ENCODE peak calls at places on chromosomes 2 and 18, in five cellular contexts. P is K562, W is transverse colon, R is astrocyte, F is GM23338. E is an unnamed sample.

GRCh38 chr2:24856791-24857211 is 63.2 kb downstream of the ADCY3 start:
- DNase-seq in F (no peak), P (no peak), R (no peak), W (no peak), E (no peak)

GRCh38 chr18:3180325-3180724 is 39.4 kb downstream of the MYOM1 start:
- DNase-seq in F (peak), P (no peak), R (peak), W (no peak), E (no peak)

GRCh38 chr2:201151127-201152074 is 31.5 kb upstream of the CASP10 start:
- DNase-seq in R (peak), P (no peak), W (no peak), F (no peak), E (no peak)

GRCh38 chr2:19609266-19609665 is 250.8 kb upstream of the OSR1 start:
- DNase-seq in W (no peak), F (no peak), R (no peak), P (no peak), E (no peak)

GRCh38 chr2:220043993-220044335 is 416.5 kb downstream of the SLC4A3 start:
- DNase-seq in W (no peak), P (no peak), F (no peak), R (peak), E (no peak)

GRCh38 chr2:34991508-34992274 is 1363.9 kb upstream of the CRIM1 start:
- DNase-seq in P (no peak), W (no peak), F (no peak), R (no peak), E (no peak)

GRCh38 chr18:50188652-50189051 is 6.3 kb downstream of the MYO5B start:
- DNase-seq in P (no peak), F (no peak), R (no peak), W (peak), E (no peak)

GRCh38 chr2:232885264-232885961 is 15.3 kb downstream of the SNORC start:
- DNase-seq in F (no peak), R (no peak), P (no peak), W (no peak), E (no peak)

GRCh38 chr2:122193622-122194021 is 438.2 kb downstream of the TSN start:
- DNase-seq in R (no peak), P (peak), F (no peak), W (no peak), E (no peak)

GRCh38 chr2:632471-632870 is 44.7 kb downstream of the TMEM18 start:
- DNase-seq in R (no peak), P (no peak), F (no peak), W (no peak), E (no peak)

GRCh38 chr2:164560181-164560792 is 61.0 kb downstream of the GRB14 start:
- DNase-seq in P (no peak), R (peak), F (peak), W (no peak), E (no peak)

GRCh38 chr18:321839-322467 is 54.1 kb upstream of the THOC1 start:
- DNase-seq in W (no peak), P (no peak), R (no peak), F (no peak), E (no peak)

GRCh38 chr2:100818606-100819364 is 1.2 kb upstream of the NPAS2 start:
- DNase-seq in P (no peak), F (peak), R (peak), W (peak), E (no peak)

GRCh38 chr2:241763551-241764271 is 12.9 kb upstream of the GAL3ST2 start:
- DNase-seq in P (no peak), R (no peak), F (no peak), W (no peak), E (no peak)

GRCh38 chr18:73708596-73708995 is 439.0 kb downstream of the FBXO15 start:
- DNase-seq in P (no peak), R (no peak), W (no peak), F (no peak), E (no peak)

DNA sequence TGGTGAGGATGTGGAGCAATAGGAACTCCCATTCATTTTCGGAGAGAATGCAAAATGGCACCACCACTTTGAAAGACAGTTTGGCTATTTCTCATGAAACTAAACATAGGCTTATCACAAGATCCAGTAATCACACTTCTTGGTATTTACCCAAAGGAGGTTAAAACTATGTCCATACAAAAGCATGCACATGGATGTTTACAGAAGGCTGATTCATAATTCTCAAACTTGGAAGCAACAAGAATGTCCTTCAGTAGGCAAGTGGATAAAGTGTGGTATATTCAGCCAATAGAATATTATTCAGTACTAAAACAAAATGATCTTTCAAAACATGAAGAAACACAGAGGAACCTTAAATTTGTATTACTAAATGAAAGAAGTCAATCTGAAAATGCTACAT is 440.6 kb downstream of the FBXO15 start:
- DNase-seq in W (no peak), F (no peak), P (no peak), R (peak), E (no peak)
- H3K27ac ChIP-seq in W (no peak), F (no peak), P (no peak), R (no peak), E (no peak)

DNA sequence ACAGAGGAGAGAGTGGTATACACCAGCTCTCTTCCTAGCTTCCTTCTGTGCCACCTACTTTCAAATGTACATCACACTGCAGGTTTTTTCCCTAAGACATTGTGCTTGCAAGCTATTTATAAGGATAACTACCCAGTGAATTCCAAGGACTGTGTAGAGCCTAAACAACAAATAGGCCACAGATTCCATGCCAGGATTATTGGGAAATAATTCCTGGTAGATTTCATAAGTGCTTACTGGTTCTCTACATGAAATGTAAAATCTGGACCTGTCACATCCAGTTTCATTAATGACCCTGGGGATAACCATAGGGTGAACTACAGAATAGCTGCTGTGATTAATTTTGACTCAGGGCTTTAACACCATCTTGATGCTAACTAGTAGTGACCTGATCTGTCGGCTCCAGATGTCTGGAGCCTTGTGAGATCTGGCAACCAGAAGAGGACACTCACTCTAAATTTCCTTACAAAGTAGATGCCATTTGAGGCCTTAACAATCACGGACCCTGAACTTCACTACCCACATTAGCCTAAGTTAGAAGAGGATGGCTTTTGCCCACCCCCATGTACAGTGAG is 34.3 kb upstream of the LGALSL start:
- DNase-seq in P (no peak), F (no peak), R (no peak), W (no peak), E (no peak)
- H3K27ac ChIP-seq in P (no peak), F (no peak), R (no peak), W (no peak), E (no peak)

GRCh38 chr18:7568426-7568825 is 1.3 kb downstream of the PTPRM start:
- DNase-seq in R (peak), W (peak), P (no peak), F (peak), E (no peak)
- H3K27ac ChIP-seq in R (peak), W (peak), P (no peak), F (no peak), E (no peak)

GRCh38 chr2:161488131-161488699 is 72.1 kb downstream of the TBR1 start:
- DNase-seq in R (no peak), W (no peak), F (no peak), P (no peak), E (no peak)
- H3K27ac ChIP-seq in R (no peak), W (no peak), F (no peak), P (no peak), E (no peak)

GRCh38 chr18:75044296-75044695 is 164.6 kb downstream of the PTGR3 start:
- DNase-seq in W (no peak), R (no peak), F (no peak), P (no peak), E (no peak)
- H3K27ac ChIP-seq in W (no peak), R (no peak), F (no peak), P (no peak), E (no peak)

GRCh38 chr2:149566652-149567051 is 20.9 kb downstream of the MMADHC start:
- DNase-seq in W (no peak), P (no peak), R (no peak), F (no peak), E (no peak)
- H3K27ac ChIP-seq in W (no peak), P (no peak), R (no peak), F (no peak), E (no peak)

GRCh38 chr18:6950641-6951040 is 167.0 kb downstream of the LAMA1 start:
- DNase-seq in W (no peak), F (no peak), P (no peak), R (no peak), E (no peak)
- H3K27ac ChIP-seq in W (peak), F (no peak), P (no peak), R (no peak), E (no peak)

GRCh38 chr2:109162999-109163398 is 34.0 kb downstream of the SH3RF3 start:
- DNase-seq in F (no peak), W (no peak), P (no peak), R (peak), E (no peak)

GRCh38 chr2:109168716-109169115 is 39.7 kb downstream of the SH3RF3 start:
- DNase-seq in W (no peak), R (no peak), F (no peak), P (no peak), E (no peak)

GRCh38 chr2:109164739-109165221 is 35.8 kb downstream of the SH3RF3 start:
- DNase-seq in R (peak), F (no peak), P (no peak), W (no peak), E (no peak)

GRCh38 chr2:109168080-109168479 is 39.1 kb downstream of the SH3RF3 start:
- DNase-seq in P (no peak), F (no peak), W (no peak), R (no peak), E (no peak)

GRCh38 chr2:109166811-109167210 is 37.8 kb downstream of the SH3RF3 start:
- DNase-seq in W (no peak), P (no peak), R (no peak), F (no peak), E (no peak)
- H3K27ac ChIP-seq in W (no peak), P (no peak), R (no peak), F (no peak), E (no peak)

DNA sequence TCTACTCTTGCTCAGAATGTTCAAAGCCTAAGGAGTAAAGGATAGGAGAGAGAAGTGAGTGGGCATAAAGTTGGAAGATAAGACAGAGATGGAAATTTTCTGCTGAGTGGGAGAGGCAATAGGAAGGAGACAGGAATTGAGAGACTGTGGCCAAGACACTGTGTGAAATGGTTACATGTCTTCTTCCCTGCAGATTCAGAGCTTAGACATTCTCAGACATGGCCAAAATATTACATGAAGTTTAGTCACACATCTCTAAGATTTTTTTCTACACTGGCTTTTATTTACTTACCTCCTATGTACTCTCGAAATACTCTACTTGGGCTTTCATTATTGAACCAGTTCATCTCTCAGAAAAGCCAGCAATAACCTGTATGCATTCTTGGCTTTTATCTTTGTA is 363.0 kb upstream of the FANCL start:
- DNase-seq in F (no peak), P (no peak), W (no peak), R (no peak), E (no peak)
- H3K27ac ChIP-seq in F (no peak), P (no peak), W (no peak), R (no peak), E (no peak)

GRCh38 chr18:59303006-59303405 is 15.4 kb downstream of the CPLX4 start:
- DNase-seq in P (no peak), F (no peak), W (no peak), R (no peak), E (no peak)
- H3K27ac ChIP-seq in P (no peak), F (no peak), W (no peak), R (no peak), E (no peak)

E was measured in CD4-positive, alpha-beta T cell.